ENCODE peak calls at places on chromosomes 7 and 10, in six cellular contexts. R is iris pigment epithelial cell, G is T-helper 2 cell, K is NCI-H460, O is kidney glomerular epithelial cell, X is NCI-H1092. W is an unnamed sample.

GRCh38 chr10:22874189-22874854 is 53.5 kb upstream of the ARMC3 start:
- DNase-seq in R (no peak), G (no peak), K (no peak), O (no peak), X (no peak), W (no peak)

GRCh38 chr7:3710531-3710930 is 409.5 kb downstream of the SDK1 start:
- DNase-seq in R (no peak), G (no peak), K (no peak), O (no peak), X (no peak), W (no peak)

GRCh38 chr7:129341212-129341611 is 93.0 kb upstream of the STRIP2 start:
- DNase-seq in R (no peak), G (no peak), K (no peak), O (no peak), X (no peak), W (no peak)

GRCh38 chr7:90383879-90384278 is 19.4 kb upstream of the CLDN12 start:
- DNase-seq in R (peak; percentile 83), G (no peak), K (no peak), O (peak; percentile 32), X (no peak), W (no peak)

GRCh38 chr7:116562529-116563121 is 37.8 kb downstream of the CAV1 start:
- DNase-seq in R (no peak), G (no peak), K (no peak), O (no peak), X (no peak), W (no peak)

GRCh38 chr7:66152538-66153191 is 38.0 kb downstream of the CRCP start:
- DNase-seq in R (no peak), G (no peak), K (no peak), O (no peak), X (no peak), W (no peak)

GRCh38 chr10:101768791-101769170 is 7.1 kb downstream of the FGF8 start:
- DNase-seq in R (no peak), G (no peak), K (no peak), O (no peak), X (no peak), W (no peak)

GRCh38 chr10:122861724-122862161 is 16.1 kb upstream of the CUZD1 start:
- DNase-seq in R (peak; percentile 83), G (no peak), K (peak; percentile 41), O (peak; percentile 72), X (no peak), W (no peak)

GRCh38 chr10:11189581-11190376 is 172.1 kb downstream of the CELF2 start:
- DNase-seq in R (no peak), G (no peak), K (no peak), O (no peak), X (no peak), W (no peak)

GRCh38 chr10:79930267-79930666 is 18.6 kb downstream of the SFTPD start:
- DNase-seq in R (no peak), G (no peak), K (no peak), O (no peak), X (no peak), W (no peak)

GRCh38 chr7:81515009-81515408 is 254.8 kb downstream of the HGF start:
- DNase-seq in R (peak; percentile 82), G (no peak), K (no peak), O (no peak), X (no peak), W (no peak)

GRCh38 chr10:78551184-78552005 is 517.4 kb upstream of the ZMIZ1 start:
- DNase-seq in R (no peak), G (no peak), K (no peak), O (no peak), X (no peak), W (no peak)

GRCh38 chr10:122850705-122851640 is 5.3 kb upstream of the CUZD1 start:
- DNase-seq in R (peak; percentile 78), G (no peak), K (no peak), O (peak; percentile 39), X (no peak), W (no peak)

GRCh38 chr10:113992601-113993011 is 51.1 kb upstream of the ADRB1 start:
- DNase-seq in R (no peak), G (no peak), K (no peak), O (no peak), X (no peak), W (no peak)

GRCh38 chr7:22617166-22617565 is 109.8 kb upstream of the IL6 start:
- DNase-seq in R (no peak), G (no peak), K (no peak), O (no peak), X (no peak), W (no peak)

GRCh38 chr10:80281292-80281691 is 8.2 kb downstream of the MAT1A start:
- DNase-seq in R (no peak), G (no peak), K (no peak), O (no peak), X (no peak), W (no peak)

GRCh38 chr7:68006619-68007018 is 1010.0 kb downstream of the TYW1 start:
- DNase-seq in R (no peak), G (no peak), K (no peak), O (no peak), X (no peak), W (no peak)

GRCh38 chr7:25427721-25428120 is 199.4 kb upstream of the NPVF start:
- DNase-seq in R (no peak), G (no peak), K (no peak), O (no peak), X (no peak), W (no peak)

GRCh38 chr10:127909716-127910463 is 3.0 kb downstream of the PTPRE start:
- DNase-seq in R (no peak), G (no peak), K (no peak), O (no peak), X (no peak), W (no peak)

W was measured in NCI-H2171.